ENCODE peak calls at places on chromosomes 2 and 18, in eight cellular contexts. V is hepatocyte; W is fibroblast of the aortic adventitia; P is GM12865; R is heart right ventricle; Y is CD8-positive, alpha-beta T cell; Q is tibial artery; N is cardiac fibroblast. S is an unnamed sample.

GRCh38 chr2:234435836-234436481 is 60.9 kb downstream of the ARL4C start:
- DNase-seq in P (no peak), Q (no peak), Y (no peak), V (no peak), R (no peak), W (no peak), N (no peak), S (no peak)

GRCh38 chr2:32877587-32878162 is 69.1 kb upstream of the LTBP1 start:
- DNase-seq in N (peak; percentile 8), V (no peak), W (no peak), Y (no peak), R (no peak), Q (no peak), P (no peak), S (no peak)

GRCh38 chr2:120395221-120395620 is 49.3 kb downstream of the INHBB start:
- DNase-seq in Y (no peak), W (no peak), R (no peak), V (no peak), Q (peak; percentile 15), N (no peak), P (no peak), S (no peak)

GRCh38 chr18:45335644-45336043 is 279.6 kb upstream of the SLC14A2 start:
- DNase-seq in Q (no peak), P (no peak), R (no peak), N (no peak), W (peak; percentile 50), Y (no peak), V (no peak), S (no peak)

GRCh38 chr18:13605477-13605876 is 120.9 kb downstream of the FAM210A start:
- DNase-seq in P (no peak), V (no peak), W (no peak), N (no peak), R (no peak), Q (no peak), Y (no peak), S (no peak)

GRCh38 chr18:3689091-3689490 is 239.1 kb downstream of the TGIF1 start:
- DNase-seq in R (no peak), P (no peak), Q (no peak), W (no peak), N (no peak), Y (no peak), V (no peak), S (no peak)

GRCh38 chr2:24659862-24660261 is 133.3 kb downstream of the PTRHD1 start:
- DNase-seq in W (no peak), V (no peak), Q (no peak), P (no peak), R (no peak), N (no peak), Y (no peak), S (no peak)

GRCh38 chr18:76457475-76457874 is 37.6 kb downstream of the ZNF516 start:
- DNase-seq in P (no peak), N (no peak), Y (peak; percentile 25), W (no peak), V (no peak), Q (no peak), R (no peak), S (no peak)

GRCh38 chr2:239323473-239323872 is 77.3 kb downstream of the HDAC4 start:
- DNase-seq in N (no peak), Y (no peak), R (peak; percentile 3), P (no peak), W (no peak), V (no peak), Q (no peak), S (no peak)

GRCh38 chr2:23457990-23458689 is 73.2 kb downstream of the KLHL29 start:
- DNase-seq in P (no peak), N (no peak), Y (no peak), W (no peak), R (no peak), V (no peak), Q (no peak), S (no peak)

GRCh38 chr18:65946777-65947176 is 196.0 kb downstream of the CDH7 start:
- DNase-seq in N (no peak), Q (no peak), Y (no peak), W (no peak), R (no peak), P (no peak), V (no peak), S (no peak)

GRCh38 chr2:8333177-8333831 is 348.6 kb upstream of the ID2 start:
- DNase-seq in Y (no peak), N (no peak), P (no peak), R (no peak), W (no peak), V (no peak), Q (no peak), S (no peak)

GRCh38 chr18:59272221-59272888 is 899 bp downstream of the RAX start:
- DNase-seq in P (peak; percentile 18), W (no peak), V (no peak), Q (no peak), Y (no peak), N (no peak), R (no peak), S (peak; percentile 31)
- H3K4me3 ChIP-seq in P (no peak overlapping the region), W (peak overlapping the region; percentile 25), V (no peak overlapping the region), Q (peak overlapping the region; percentile 45), Y (no peak overlapping the region), N (peak overlapping the region; percentile 11), R (peak overlapping the region; percentile 31), S (no peak overlapping the region)

GRCh38 chr2:20665261-20666113 is 1.5 kb upstream of the GDF7 start:
- DNase-seq in W (no peak), P (no peak), V (no peak), N (no peak), Q (no peak), R (no peak), Y (no peak), S (no peak)
- H3K4me3 ChIP-seq in W (no peak overlapping the region), P (no peak overlapping the region), V (peak overlapping the region; percentile 26), N (no peak overlapping the region), Q (peak overlapping the region; percentile 84), R (peak overlapping the region; percentile 57), Y (peak overlapping the region; percentile 39), S (peak overlapping the region; percentile 44)

GRCh38 chr18:50819027-50819726 is 639 bp downstream of the MRO start:
- DNase-seq in W (peak; percentile 47), Y (no peak), R (peak; percentile 19), N (peak; percentile 18), Q (peak; percentile 21), P (no peak), V (peak; percentile 74), S (peak; percentile 28)
- H3K4me3 ChIP-seq in W (peak overlapping the region; percentile 58), Y (no peak overlapping the region), R (peak overlapping the region; percentile 40), N (peak overlapping the region; percentile 28), Q (peak overlapping the region; percentile 39), P (peak overlapping the region; percentile 3), V (peak overlapping the region; percentile 19), S (peak overlapping the region; percentile 40)

GRCh38 chr2:36707050-36707449 is 10.5 kb downstream of the VIT start:
- DNase-seq in W (peak; percentile 45), R (no peak), V (peak; percentile 22), N (peak; percentile 65), Q (peak; percentile 57), Y (no peak), P (no peak), S (peak; percentile 56)
- H3K4me3 ChIP-seq in W (no peak overlapping the region), R (no peak overlapping the region), V (no peak overlapping the region), N (no peak overlapping the region), Q (no peak overlapping the region), Y (no peak overlapping the region), P (no peak overlapping the region), S (no peak overlapping the region)

GRCh38 chr2:237626813-237627451 is 455 bp upstream of the LRRFIP1 start:
- DNase-seq in Y (no peak), P (no peak), V (no peak), W (no peak), R (no peak), N (no peak), Q (no peak), S (no peak)
- H3K4me3 ChIP-seq in Y (no peak overlapping the region), P (no peak overlapping the region), V (peak overlapping the region; percentile 82), W (peak overlapping the region; percentile 77), R (peak overlapping the region; percentile 70), N (peak overlapping the region; percentile 47), Q (peak overlapping the region; percentile 90), S (peak overlapping the region; percentile 49)

GRCh38 chr2:185734658-185735057 is 3.9 kb upstream of the FSIP2 start:
- DNase-seq in Q (no peak), Y (no peak), W (no peak), N (no peak), R (no peak), P (no peak), V (peak; percentile 35), S (no peak)

GRCh38 chr2:185736210-185736609 is 2.4 kb upstream of the FSIP2 start:
- DNase-seq in Y (no peak), V (no peak), P (no peak), R (no peak), W (no peak), N (no peak), Q (no peak), S (no peak)

DNA sequence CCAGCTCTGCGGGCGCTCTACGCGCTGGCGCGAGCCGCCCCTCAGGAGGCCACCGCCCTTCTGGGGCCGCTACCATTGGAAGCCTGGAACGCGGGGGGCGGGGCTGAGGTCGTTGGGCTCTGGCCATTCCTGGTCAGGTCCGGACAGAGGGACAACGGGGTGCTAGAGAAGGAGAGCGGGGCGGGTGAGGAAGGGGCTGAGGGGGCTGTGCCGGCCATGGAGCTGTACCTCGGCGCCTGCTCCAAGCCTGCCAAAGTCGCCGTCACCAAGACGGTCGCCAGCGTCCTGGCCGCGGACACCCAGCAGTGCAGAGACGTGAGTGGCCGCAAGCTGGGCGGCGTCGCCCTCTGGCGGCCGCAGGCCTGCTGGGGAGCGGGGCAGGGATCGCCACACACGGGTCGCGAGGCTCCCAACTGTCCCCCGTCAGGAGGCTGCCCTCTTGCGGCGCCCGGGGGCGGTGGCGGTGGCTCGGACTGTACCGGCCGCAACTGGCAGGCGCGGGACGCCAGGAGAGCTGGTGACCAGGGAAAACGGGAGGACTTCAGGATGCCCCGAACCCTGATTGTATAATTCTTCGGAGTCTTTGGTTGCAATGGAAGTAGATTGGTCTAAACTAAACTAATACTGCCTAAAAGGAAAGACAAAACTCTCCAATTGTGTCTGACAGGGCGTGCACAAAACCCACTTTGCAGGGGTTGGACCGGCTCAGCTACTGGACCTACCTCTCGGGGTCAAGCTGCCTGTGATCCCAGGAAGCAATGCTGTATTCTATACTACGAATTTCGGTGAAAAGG is at the start of gene FSIP2:
- DNase-seq in V (peak; percentile 94), P (peak; percentile 84), Q (peak; percentile 20), W (peak; percentile 59), N (peak; percentile 33), R (peak; percentile 5), Y (no peak), S (peak; percentile 66)
- H3K4me3 ChIP-seq in V (peak within 1 kb of the TSS; percentile 34), P (no peak within 1 kb of the TSS), Q (peak within 1 kb of the TSS; percentile 38), W (peak within 1 kb of the TSS; percentile 63), N (peak within 1 kb of the TSS; percentile 44), R (peak within 1 kb of the TSS; percentile 38), Y (no peak within 1 kb of the TSS), S (peak within 1 kb of the TSS; percentile 28)

GRCh38 chr2:157628282-157628531 is 457 bp downstream of the ACVR1C start:
- DNase-seq in R (no peak), Q (no peak), Y (no peak), N (no peak), P (no peak), V (no peak), W (no peak), S (no peak)
- H3K4me3 ChIP-seq in R (peak overlapping the region; percentile 54), Q (peak overlapping the region; percentile 64), Y (peak overlapping the region; percentile 81), N (peak overlapping the region; percentile 34), P (peak overlapping the region; percentile 19), V (peak overlapping the region; percentile 82), W (peak overlapping the region; percentile 48), S (peak overlapping the region; percentile 59)

GRCh38 chr18:23826850-23827620 is 137.8 kb downstream of the LAMA3 start:
- DNase-seq in Q (no peak), Y (no peak), V (no peak), R (no peak), W (peak; percentile 12), N (no peak), P (no peak), S (peak; percentile 64)
- H3K4me3 ChIP-seq in Q (no peak overlapping the region), Y (no peak overlapping the region), V (no peak overlapping the region), R (no peak overlapping the region), W (no peak overlapping the region), N (no peak overlapping the region), P (no peak overlapping the region), S (no peak overlapping the region)

GRCh38 chr2:176188218-176188968 is at the start of gene HOXD1:
- DNase-seq in V (peak; percentile 44), Q (no peak), Y (no peak), N (no peak), R (no peak), P (no peak), W (no peak), S (peak; percentile 51)
- H3K4me3 ChIP-seq in V (peak within 1 kb of the TSS; percentile 49), Q (peak within 1 kb of the TSS; percentile 66), Y (peak within 1 kb of the TSS; percentile 42), N (peak within 1 kb of the TSS; percentile 56), R (peak within 1 kb of the TSS; percentile 59), P (peak within 1 kb of the TSS; percentile 20), W (peak within 1 kb of the TSS; percentile 57), S (peak within 1 kb of the TSS; percentile 47)